ENCODE peak calls at places on chromosomes 5 and 9, in four cellular contexts. F is GM12878, N is K562, J is HepG2. P is an unnamed sample.

GRCh38 chr5:13606051-13606450 is 338.4 kb downstream of the DNAH5 start:
- DNase-seq in F (no peak), N (no peak), J (no peak), P (no peak)

GRCh38 chr5:149643781-149644180 is 62.5 kb downstream of the ARHGEF37 start:
- DNase-seq in F (no peak), N (no peak), J (no peak), P (no peak)

GRCh38 chr5:169648725-169649124 is 11.7 kb downstream of the DOCK2 start:
- DNase-seq in F (no peak), N (no peak), J (no peak), P (no peak)

GRCh38 chr5:120926471-120926870 is 462.4 kb downstream of the PRR16 start:
- DNase-seq in F (no peak), N (no peak), J (no peak), P (no peak)

GRCh38 chr9:93013856-93014582 is 44.5 kb upstream of the SUSD3 start:
- DNase-seq in F (no peak), N (no peak), J (no peak), P (no peak)

GRCh38 chr9:91837982-91838731 is 111.9 kb downstream of the ROR2 start:
- DNase-seq in F (no peak), N (peak; percentile 39), J (no peak), P (peak; percentile 39)

GRCh38 chr9:34187891-34188240 is 9.0 kb downstream of the UBAP1 start:
- DNase-seq in F (no peak), N (no peak), J (no peak), P (no peak)

GRCh38 chr9:23011669-23012068 is 565.0 kb downstream of the DMRTA1 start:
- DNase-seq in F (no peak), N (no peak), J (no peak), P (no peak)

GRCh38 chr9:83622814-83623633 is at the start of gene IDNK:
- DNase-seq in F (no peak), N (peak; percentile 47), J (peak; percentile 67), P (peak; percentile 62)

GRCh38 chr5:142685418-142686209 is at the start of gene FGF1:
- DNase-seq in F (no peak), N (no peak), J (no peak), P (no peak)

GRCh38 chr5:111454198-111454606 is 58.1 kb downstream of the STARD4 start:
- DNase-seq in F (no peak), N (no peak), J (no peak), P (no peak)

GRCh38 chr9:113546566-113546965 is 83.0 kb downstream of the RGS3 start:
- DNase-seq in F (no peak), N (no peak), J (no peak), P (no peak)

GRCh38 chr9:124254261-124254682 is 3.5 kb upstream of the NEK6 start:
- DNase-seq in F (peak; percentile 96), N (no peak), J (no peak), P (no peak)

GRCh38 chr5:160033546-160034252 is 24.8 kb downstream of the TTC1 start:
- DNase-seq in F (no peak), N (no peak), J (no peak), P (no peak)

GRCh38 chr9:128409998-128410397 is 10.7 kb upstream of the CERCAM start:
- DNase-seq in F (no peak), N (peak; percentile 48), J (peak; percentile 24), P (peak; percentile 30)

GRCh38 chr5:151745071-151745705 is 13.2 kb downstream of the ATOX1 start:
- DNase-seq in F (peak; percentile 71), N (no peak), J (no peak), P (no peak)

GRCh38 chr5:41128291-41128690 is 57.1 kb upstream of the MROH2B start:
- DNase-seq in F (no peak), N (no peak), J (no peak), P (no peak)

GRCh38 chr5:55232985-55233928 is at the start of gene CCNO:
- DNase-seq in F (no peak), N (peak; percentile 73), J (peak; percentile 18), P (peak; percentile 85)

GRCh38 chr9:37033141-37033540 is 927 bp downstream of the PAX5 start:
- DNase-seq in F (no peak), N (no peak), J (no peak), P (no peak)

GRCh38 chr5:114358329-114358728 is 3.5 kb upstream of the KCNN2 start:
- DNase-seq in F (no peak), N (no peak), J (no peak), P (no peak)

GRCh38 chr5:139543423-139543991 is 17.6 kb upstream of the UBE2D2 start:
- DNase-seq in F (no peak), N (peak; percentile 83), J (no peak), P (peak; percentile 50)

DNA sequence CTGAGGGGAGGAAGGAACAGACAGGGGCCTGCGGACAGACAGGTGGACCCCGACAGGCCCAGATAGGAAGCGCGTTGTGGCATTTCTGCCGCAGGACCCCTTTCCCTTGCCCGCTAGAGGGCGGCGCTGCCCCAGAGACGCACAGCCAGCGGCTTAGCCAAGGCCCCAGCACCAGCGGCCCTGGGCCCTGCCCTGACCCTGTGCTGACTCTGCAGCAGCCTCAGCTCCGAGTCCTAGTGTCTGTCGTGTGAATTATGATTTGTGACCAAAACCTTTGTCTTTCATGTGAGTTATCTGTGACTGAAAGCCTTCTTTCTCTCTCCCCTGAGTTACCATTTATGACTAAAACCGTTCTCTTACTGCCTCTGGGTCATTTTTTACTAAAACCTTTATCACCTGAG is 30.8 kb downstream of the TRIP13 start:
- DNase-seq in F (no peak), N (peak; percentile 90), J (peak; percentile 66), P (peak; percentile 91)
- TF ChIP-seq FOXK2 in F (no peak), N (no peak), J (no peak), P (no peak)

GRCh38 chr5:90940227-90940995 is 381.8 kb downstream of the ADGRV1 start:
- DNase-seq in F (peak; percentile 73), N (no peak), J (no peak), P (peak; percentile 24)

GRCh38 chr5:90944116-90944515 is 385.5 kb downstream of the ADGRV1 start:
- DNase-seq in F (no peak), N (no peak), J (no peak), P (no peak)

GRCh38 chr5:90941002-90941720 is 382.6 kb downstream of the ADGRV1 start:
- DNase-seq in F (no peak), N (no peak), J (no peak), P (peak; percentile 9)

GRCh38 chr5:90934738-90935137 is 376.1 kb downstream of the ADGRV1 start:
- DNase-seq in F (no peak), N (no peak), J (no peak), P (no peak)

GRCh38 chr5:90939208-90939607 is 380.6 kb downstream of the ADGRV1 start:
- DNase-seq in F (no peak), N (no peak), J (no peak), P (no peak)
- TF ChIP-seq FOXK2 in F (no peak), N (no peak), J (no peak), P (no peak)

GRCh38 chr5:79694183-79694582 is 4.5 kb downstream of the CMYA5 start:
- DNase-seq in F (no peak), N (no peak), J (no peak), P (no peak)
- TF ChIP-seq FOXK2 in F (no peak), N (no peak), J (no peak), P (no peak)

GRCh38 chr9:70639853-70640814 is 225.7 kb upstream of the KLF9 start:
- DNase-seq in F (no peak), N (peak; percentile 12), J (peak; percentile 6), P (peak; percentile 45)
- TF ChIP-seq FOXK2 in F (no peak), N (no peak), J (no peak), P (no peak)

GRCh38 chr9:87950765-87951488 is 23.4 kb downstream of the CDK20 start:
- DNase-seq in F (no peak), N (peak; percentile 55), J (peak; percentile 22), P (peak; percentile 67)
- TF ChIP-seq FOXK2 in F (no peak), N (no peak), J (no peak), P (no peak)

GRCh38 chr9:38621434-38622082 is 1.2 kb upstream of the ANKRD18A start:
- DNase-seq in F (no peak), N (no peak), J (peak; percentile 3), P (no peak)
- TF ChIP-seq FOXK2 in F (no peak), N (no peak), J (no peak), P (no peak)

GRCh38 chr9:70406446-70406862 is 8.0 kb downstream of the KLF9 start:
- DNase-seq in F (no peak), N (no peak), J (no peak), P (no peak)
- TF ChIP-seq FOXK2 in F (no peak), N (no peak), J (no peak), P (no peak)